ENCODE peak calls at places on chromosome 12, in six cellular contexts. F, B, X, W, S and E are unnamed samples.

GRCh38 chr12:23648546-23648945 is 300.9 kb downstream of the SOX5 start:
- DNase-seq in B (no peak), W (no peak), X (no peak), S (no peak), F (no peak), E (no peak)

GRCh38 chr12:66129934-66130266 is 650 bp downstream of the LLPH start:
- DNase-seq in B (no peak), F (no peak), X (peak), S (peak), W (no peak), E (no peak)

GRCh38 chr12:131511391-131511802 is 199.5 kb upstream of the SFSWAP start:
- DNase-seq in W (peak), F (no peak), S (peak), B (no peak), X (peak), E (peak)

GRCh38 chr12:30652034-30652696 is 43.5 kb downstream of the IPO8 start:
- DNase-seq in W (no peak), F (no peak), X (no peak), S (no peak), B (no peak), E (no peak)

GRCh38 chr12:132622437-132623071 is 4.0 kb downstream of the P2RX2 start:
- DNase-seq in X (no peak), W (peak), S (peak), F (no peak), B (no peak), E (no peak)

GRCh38 chr12:76259660-76260389 is 88.4 kb downstream of the BBS10 start:
- DNase-seq in W (peak), F (no peak), B (no peak), S (peak), X (no peak), E (no peak)

GRCh38 chr12:1634590-1635191 is 5.7 kb downstream of the WNT5B start:
- DNase-seq in S (peak), B (peak), X (peak), F (peak), W (peak), E (no peak)

GRCh38 chr12:24111591-24111990 is 162.1 kb upstream of the SOX5 start:
- DNase-seq in W (no peak), B (no peak), S (peak), F (no peak), X (no peak), E (no peak)

GRCh38 chr12:132173135-132174014 is 29.1 kb downstream of the NOC4L start:
- DNase-seq in S (no peak), B (no peak), W (no peak), X (peak), F (no peak), E (no peak)

GRCh38 chr12:114744696-114745095 is 60.7 kb upstream of the TBX3 start:
- DNase-seq in F (no peak), S (no peak), B (no peak), W (no peak), X (no peak), E (no peak)

GRCh38 chr12:108214486-108214885 is 85.4 kb downstream of the WSCD2 start:
- DNase-seq in S (peak), W (no peak), B (peak), X (peak), F (no peak), E (no peak)

GRCh38 chr12:7060353-7060954 is at the start of gene C1S:
- DNase-seq in X (no peak), S (peak), F (peak), W (peak), B (peak), E (no peak)

GRCh38 chr12:66269757-66270383 is 32.4 kb upstream of the HELB start:
- DNase-seq in W (peak), F (no peak), B (peak), X (peak), S (peak), E (peak)

GRCh38 chr12:106582661-106583577 is at the start of gene RFX4:
- DNase-seq in S (no peak), B (no peak), X (no peak), F (no peak), W (no peak), E (no peak)

GRCh38 chr12:71610036-71610795 is 53.4 kb downstream of the ZFC3H1 start:
- DNase-seq in S (no peak), F (no peak), W (no peak), B (no peak), X (no peak), E (no peak)

GRCh38 chr12:78568326-78569020 is 296.1 kb upstream of the SYT1 start:
- DNase-seq in X (no peak), S (peak), W (no peak), B (no peak), F (no peak), E (no peak)

GRCh38 chr12:94079965-94080683 is 68.3 kb upstream of the PLXNC1 start:
- DNase-seq in S (no peak), F (no peak), B (no peak), W (no peak), X (no peak), E (no peak)

GRCh38 chr12:31089072-31089471 is 15.4 kb downstream of the DDX11 start:
- DNase-seq in B (no peak), S (no peak), F (no peak), X (no peak), W (no peak), E (no peak)

GRCh38 chr12:117360222-117360550 is 1.2 kb downstream of the NOS1 start:
- DNase-seq in B (no peak), F (no peak), X (no peak), W (no peak), S (no peak), E (no peak)
- TF ChIP-seq CTCF in B (no peak), F (no peak), X (no peak), W (no peak), S (no peak), E (no peak)

GRCh38 chr12:117641885-117642284 is 280.5 kb upstream of the NOS1 start:
- DNase-seq in F (no peak), X (no peak), B (no peak), W (no peak), S (no peak), E (no peak)
- H3K4me3 ChIP-seq in F (no peak), X (no peak), B (no peak), W (no peak), S (no peak), E (no peak)

DNA sequence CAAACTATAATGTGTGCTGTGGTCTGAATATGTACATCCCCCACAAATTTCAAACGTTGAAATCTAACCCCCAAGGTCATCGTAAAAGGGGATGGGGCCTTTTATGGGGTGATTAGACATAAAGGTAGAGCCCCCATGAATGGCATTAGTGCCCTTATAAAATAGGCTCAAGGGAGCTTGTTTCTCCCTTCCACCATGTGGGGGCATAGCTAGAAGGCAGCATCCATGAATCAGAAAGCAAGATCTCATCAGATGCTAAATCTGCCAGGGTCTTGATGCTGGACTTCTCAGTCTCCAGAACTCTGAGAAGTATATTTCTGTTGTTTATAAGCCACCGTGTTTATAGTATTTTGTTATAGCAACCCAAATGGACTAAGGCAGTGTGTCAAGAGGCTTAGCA is 33.4 kb upstream of the IGF1 start:
- DNase-seq in B (no peak), S (no peak), X (peak), F (no peak), W (no peak), E (no peak)
- TF ChIP-seq CTCF in B (no peak), S (no peak), X (no peak), F (no peak), W (no peak), E (no peak)

DNA sequence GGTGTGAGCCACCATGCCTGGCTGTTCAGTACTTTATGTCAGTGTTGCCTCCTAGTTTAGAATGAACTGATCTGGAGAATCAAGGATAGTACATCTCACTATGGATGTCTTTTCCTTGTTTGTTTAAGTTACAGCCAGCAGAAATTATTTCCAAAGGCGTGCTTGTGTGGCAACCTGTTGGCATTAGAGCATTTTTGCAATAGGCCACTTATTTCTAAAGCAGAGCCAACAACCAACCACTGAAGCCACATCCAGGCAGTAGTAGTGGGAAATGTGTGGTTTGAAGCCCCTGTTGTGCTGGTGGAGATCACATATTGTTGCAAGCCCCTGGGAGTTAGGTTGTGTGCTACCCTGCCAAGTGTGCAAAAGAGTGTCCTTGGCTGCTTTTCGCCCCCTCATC is 3.7 kb downstream of the ANO6 start:
- DNase-seq in F (no peak), S (no peak), X (no peak), B (no peak), W (no peak), E (no peak)
- H3K4me3 ChIP-seq in F (no peak), S (no peak), X (no peak), B (no peak), W (no peak), E (no peak)

DNA sequence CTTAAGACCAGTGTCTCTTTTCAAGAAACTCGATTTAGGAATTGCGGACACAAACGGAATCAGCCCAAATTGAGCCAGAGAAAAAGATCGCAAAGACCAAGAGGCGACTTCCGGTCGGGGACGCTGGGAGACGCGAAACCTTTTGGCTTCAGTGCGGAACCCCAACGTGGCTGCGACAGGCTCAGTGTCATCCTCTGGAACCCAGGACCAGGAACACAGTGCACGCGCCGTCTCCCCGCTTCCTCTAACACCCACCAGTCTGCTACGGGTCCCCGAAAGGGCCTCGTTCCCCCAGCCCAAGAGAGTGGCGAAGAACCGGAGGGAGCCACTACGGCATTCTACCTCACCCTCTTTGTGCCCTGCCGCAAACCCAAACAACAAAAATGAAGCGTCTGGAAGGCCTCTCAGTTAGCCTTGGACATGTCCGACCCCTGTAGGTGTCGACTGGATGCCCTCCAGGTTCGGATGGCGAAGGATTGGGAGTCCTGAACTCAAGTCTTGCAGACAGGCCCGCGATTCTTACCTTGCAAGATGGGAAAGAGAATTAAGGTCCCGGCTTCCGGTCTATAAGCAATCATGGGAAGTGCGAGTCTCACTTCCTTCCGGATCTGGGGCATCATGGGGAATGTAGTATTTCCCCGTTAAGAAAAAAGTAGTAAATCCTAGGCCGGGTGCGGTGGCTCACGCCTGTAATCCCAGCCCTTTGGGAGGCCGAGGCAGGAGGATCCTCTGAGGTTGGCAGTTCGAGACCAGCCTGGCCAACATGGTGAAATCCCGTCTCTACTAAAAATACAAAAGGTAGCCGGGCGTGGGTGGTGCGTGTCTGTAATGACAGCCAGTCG is at the start of gene RPL6:
- DNase-seq in S (peak), F (peak), X (peak), W (peak), B (peak), E (peak)
- TF ChIP-seq CTCF in S (no peak), F (no peak), X (no peak), W (no peak), B (no peak), E (no peak)

GRCh38 chr12:52007158-52007921 is 594 bp downstream of the TAMALIN start:
- DNase-seq in B (peak), S (no peak), F (no peak), W (peak), X (no peak), E (no peak)
- H3K4me3 ChIP-seq in B (peak), S (peak), F (peak), W (peak), X (peak), E (peak)

GRCh38 chr12:18887368-18887767 is 149.4 kb downstream of the CAPZA3 start:
- DNase-seq in W (no peak), F (no peak), X (no peak), S (no peak), B (no peak), E (no peak)
- TF ChIP-seq CTCF in W (no peak), F (no peak), X (no peak), S (no peak), B (no peak), E (no peak)

GRCh38 chr12:52007982-52008510 is 1.3 kb downstream of the TAMALIN start:
- DNase-seq in S (no peak), B (no peak), X (no peak), F (no peak), W (no peak), E (no peak)

GRCh38 chr12:52010152-52010622 is 3.4 kb downstream of the TAMALIN start:
- DNase-seq in S (peak), X (no peak), B (peak), F (peak), W (peak), E (no peak)

GRCh38 chr12:52010692-52011601 is 4.2 kb downstream of the TAMALIN start:
- DNase-seq in S (no peak), W (no peak), X (no peak), B (no peak), F (no peak), E (no peak)

GRCh38 chr12:52006726-52007157 is at the start of gene TAMALIN:
- DNase-seq in X (no peak), B (peak), W (peak), F (peak), S (peak), E (no peak)

GRCh38 chr12:52009081-52009751 is 2.5 kb downstream of the TAMALIN start:
- DNase-seq in F (no peak), B (no peak), X (no peak), W (no peak), S (no peak), E (no peak)
- H3K4me3 ChIP-seq in F (peak), B (peak), X (no peak), W (no peak), S (no peak), E (no peak)

DNA sequence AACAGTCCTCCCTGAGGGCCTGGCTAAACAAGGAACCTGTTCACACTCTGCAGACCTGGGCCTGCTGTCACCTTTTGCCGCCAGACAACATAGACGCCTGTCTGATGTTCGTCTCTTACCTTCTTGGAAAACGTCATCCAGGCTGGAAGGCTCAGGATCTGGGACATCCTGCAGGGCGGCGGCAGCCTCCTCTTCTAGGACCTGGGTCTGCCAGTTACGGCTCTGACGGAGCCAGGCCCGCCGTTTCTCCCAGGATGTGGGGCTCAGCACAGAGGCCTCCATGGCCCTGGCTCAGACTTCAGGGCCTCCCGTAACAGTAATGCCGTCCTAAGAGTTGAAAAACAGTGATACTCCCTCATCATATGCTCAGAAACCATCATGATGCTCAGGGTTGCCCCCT is 10.3 kb downstream of the TESPA1 start:
- DNase-seq in X (no peak), F (no peak), B (no peak), S (no peak), W (no peak), E (no peak)
- TF ChIP-seq CTCF in X (no peak), F (no peak), B (no peak), S (no peak), W (no peak), E (no peak)